ENCODE peak calls at places on chromosomes 1 and 21, in nine cellular contexts. C is left lung; P is H54; L is AG08396; Z is kidney epithelial cell; U is T-helper 9 cell; I is stimulated activated CD4-positive, alpha-beta T cell treated with anti-CD3 and anti-CD28 coated beads, Interleukin-1b, Interleukin-23, amount 100 ng/mL, for 24 hours; F is AG10803; H is epithelial cell of esophagus. E is an unnamed sample.

GRCh38 chr1:112998592-112999235 is 42.7 kb upstream of the SLC16A1 start:
- DNase-seq in P (no peak), I (no peak), C (no peak), F (peak; percentile 94), U (no peak), H (peak; percentile 88), L (peak; percentile 62), Z (peak; percentile 43), E (no peak)

GRCh38 chr1:150695561-150695960 is 1.4 kb downstream of the GOLPH3L start:
- DNase-seq in P (no peak), Z (no peak), I (no peak), H (peak; percentile 62), F (no peak), C (no peak), U (no peak), L (no peak), E (no peak)

GRCh38 chr1:233357595-233358446 is 30.3 kb downstream of the MAP3K21 start:
- DNase-seq in U (no peak), L (no peak), P (peak; percentile 10), Z (no peak), F (no peak), H (no peak), I (no peak), C (no peak), E (no peak)

GRCh38 chr1:230084408-230085177 is 17.6 kb downstream of the GALNT2 start:
- DNase-seq in L (peak; percentile 90), P (peak; percentile 84), H (peak; percentile 99), C (peak; percentile 67), U (no peak), I (no peak), Z (peak; percentile 98), F (peak; percentile 97), E (no peak)

GRCh38 chr1:103459385-103459784 is 66.1 kb upstream of the RNPC3 start:
- DNase-seq in C (no peak), U (no peak), H (peak; percentile 53), P (no peak), Z (no peak), F (peak; percentile 29), I (no peak), L (no peak), E (no peak)

GRCh38 chr21:44708213-44708865 is 3.0 kb downstream of the TSPEAR start:
- DNase-seq in H (no peak), C (peak; percentile 6), P (no peak), Z (no peak), F (no peak), I (no peak), U (no peak), L (no peak), E (no peak)

GRCh38 chr1:167043752-167044488 is 46.3 kb downstream of the GPA33 start:
- DNase-seq in F (peak; percentile 11), U (peak; percentile 64), I (no peak), P (peak; percentile 68), Z (peak; percentile 49), L (peak; percentile 64), H (peak; percentile 76), C (peak; percentile 81), E (peak; percentile 66)

GRCh38 chr1:5504364-5504740 is 487.9 kb downstream of the NPHP4 start:
- DNase-seq in C (peak; percentile 14), U (no peak), I (no peak), L (no peak), H (no peak), P (no peak), Z (no peak), F (no peak), E (no peak)

GRCh38 chr1:109595540-109595939 is 23.9 kb downstream of the GNAT2 start:
- DNase-seq in H (peak; percentile 79), F (peak; percentile 70), L (no peak), Z (peak; percentile 53), I (no peak), P (no peak), U (no peak), C (no peak), E (no peak)

GRCh38 chr1:95832370-95832769 is 598.4 kb downstream of the RWDD3 start:
- DNase-seq in I (no peak), Z (no peak), C (no peak), L (no peak), F (no peak), U (no peak), H (no peak), P (no peak), E (no peak)

GRCh38 chr1:27363766-27364695 is 2.7 kb downstream of the MAP3K6 start:
- DNase-seq in P (no peak), F (no peak), H (no peak), Z (no peak), U (no peak), L (no peak), I (no peak), C (no peak), E (no peak)

GRCh38 chr1:93845554-93846150 is 33.4 kb downstream of the DNTTIP2 start:
- DNase-seq in L (peak; percentile 72), C (no peak), P (peak; percentile 39), Z (peak; percentile 66), F (peak; percentile 89), H (peak; percentile 93), U (no peak), I (no peak), E (no peak)

GRCh38 chr1:156001682-156002171 is 19.0 kb downstream of the SSR2 start:
- DNase-seq in L (no peak), H (no peak), P (no peak), U (no peak), F (peak; percentile 83), C (no peak), Z (no peak), I (no peak), E (no peak)

GRCh38 chr1:17243274-17243673 is 5.6 kb upstream of the PADI3 start:
- DNase-seq in I (no peak), H (no peak), L (no peak), F (peak; percentile 20), Z (no peak), P (no peak), C (no peak), U (no peak), E (no peak)

GRCh38 chr1:13992489-13993285 is 292.7 kb downstream of the PRDM2 start:
- DNase-seq in I (no peak), P (no peak), U (no peak), Z (no peak), F (no peak), H (no peak), L (no peak), C (no peak), E (no peak)

GRCh38 chr1:62045579-62045978 is 149.1 kb upstream of the L1TD1 start:
- DNase-seq in H (peak; percentile 67), I (no peak), F (peak; percentile 3), Z (peak; percentile 51), L (no peak), C (no peak), U (no peak), P (peak; percentile 12), E (no peak)